ENCODE peak calls at places on chromosomes 12 and 14, in seven cellular contexts. T is mesendoderm, O is IMR-90, J is H9, W is neuronal stem cell, I is H1, F is trophoblast cell. Y is an unnamed sample.

GRCh38 chr12:7068240-7068993 is 7.9 kb downstream of the C1S start:
- DNase-seq in W (no peak), O (peak; percentile 24), J (no peak), T (no peak), F (no peak), I (no peak), Y (peak; percentile 50)

GRCh38 chr14:36167431-36167830 is 9.1 kb downstream of the PTCSC3 start:
- DNase-seq in W (no peak), I (no peak), F (no peak), J (no peak), O (no peak), T (peak; percentile 15), Y (no peak)

GRCh38 chr12:107344035-107344808 is 250.9 kb upstream of the CRY1 start:
- DNase-seq in T (peak; percentile 85), F (no peak), J (no peak), O (peak; percentile 81), W (no peak), I (no peak), Y (no peak)

GRCh38 chr14:58465425-58465824 is 37.9 kb downstream of the KIAA0586 start:
- DNase-seq in I (no peak), F (peak; percentile 2), O (peak; percentile 70), T (no peak), J (no peak), W (no peak), Y (peak; percentile 70)

GRCh38 chr12:49893753-49894752 is 9.6 kb downstream of the FAIM2 start:
- DNase-seq in F (no peak), J (no peak), W (no peak), O (peak; percentile 19), I (no peak), T (peak; percentile 74), Y (peak; percentile 42)

GRCh38 chr12:116525418-116526001 is 33.7 kb upstream of the MAP1LC3B2 start:
- DNase-seq in I (no peak), F (no peak), J (no peak), O (peak; percentile 92), T (peak; percentile 86), W (no peak), Y (peak; percentile 79)

GRCh38 chr14:76919811-76920571 is 93.8 kb downstream of the LRRC74A start:
- DNase-seq in I (no peak), W (no peak), T (peak; percentile 93), F (peak; percentile 19), O (peak; percentile 88), J (peak; percentile 70), Y (peak; percentile 97)

GRCh38 chr14:71533800-71534199 is 398.4 kb upstream of the RGS6 start:
- DNase-seq in T (no peak), O (no peak), I (no peak), J (no peak), W (no peak), F (no peak), Y (no peak)

GRCh38 chr12:26369588-26369987 is 174.2 kb downstream of the SSPN start:
- DNase-seq in F (peak; percentile 25), I (no peak), J (no peak), T (peak; percentile 58), O (peak; percentile 94), W (peak; percentile 6), Y (peak; percentile 88)

GRCh38 chr12:29208935-29209701 is 60.0 kb downstream of the FAR2 start:
- DNase-seq in J (no peak), T (no peak), I (no peak), F (no peak), W (no peak), O (no peak), Y (no peak)

GRCh38 chr12:91215940-91216454 is 33.4 kb upstream of the DCN start:
- DNase-seq in I (no peak), J (no peak), F (no peak), W (no peak), T (no peak), O (peak; percentile 95), Y (peak; percentile 48)

GRCh38 chr12:109735051-109735521 is 21.5 kb downstream of the FAM222A start:
- DNase-seq in J (peak; percentile 32), I (no peak), F (no peak), T (no peak), W (no peak), O (no peak), Y (no peak)

GRCh38 chr12:131833896-131834641 is 5.9 kb downstream of the MMP17 start:
- DNase-seq in I (no peak), J (no peak), T (peak; percentile 54), F (no peak), O (peak; percentile 37), W (no peak), Y (peak; percentile 33)

GRCh38 chr12:104458645-104459555 is 2.2 kb downstream of the CHST11 start:
- DNase-seq in O (no peak), I (no peak), T (peak; percentile 34), W (no peak), J (no peak), F (peak; percentile 63), Y (peak; percentile 45)

GRCh38 chr12:63010698-63011097 is 75.7 kb upstream of the PPM1H start:
- DNase-seq in T (no peak), F (no peak), W (no peak), J (no peak), O (no peak), I (no peak), Y (no peak)
- H3K18ac ChIP-seq in T (no peak overlapping the region), F (no peak overlapping the region), W (no peak overlapping the region), J (no peak overlapping the region), O (no peak overlapping the region), I (no peak overlapping the region), Y (no peak overlapping the region)

DNA sequence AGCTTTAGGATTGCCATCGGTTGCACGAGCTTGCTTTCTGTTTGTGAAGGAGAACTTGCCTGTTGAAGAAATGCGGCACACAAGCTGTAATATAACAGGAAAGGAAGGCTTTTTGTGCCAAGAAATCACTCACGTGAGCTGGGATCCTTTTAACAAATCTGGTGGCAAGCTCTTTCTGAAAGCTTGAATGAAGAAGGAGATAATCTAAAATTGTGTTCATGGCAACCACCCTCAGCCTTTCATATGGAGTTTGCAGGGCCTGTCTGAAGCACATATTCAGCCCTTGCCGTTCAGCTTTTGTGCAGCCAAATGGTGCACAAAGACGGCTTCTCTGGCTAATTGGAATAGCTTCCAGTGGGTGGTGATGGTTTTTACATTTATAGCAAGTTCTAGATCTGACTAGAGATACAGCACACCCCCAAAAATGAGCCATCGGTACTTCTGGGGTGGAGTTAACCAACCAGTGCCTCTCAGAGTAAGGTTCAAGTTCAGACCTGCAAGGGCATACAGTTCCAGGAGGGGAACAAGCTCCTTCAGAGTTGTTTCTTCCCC is 107.4 kb downstream of the AEBP2 start:
- DNase-seq in O (peak; percentile 54), I (no peak), T (no peak), W (no peak), F (no peak), J (no peak), Y (peak; percentile 22)
- H3K18ac ChIP-seq in O (peak overlapping the region; percentile 97), I (no peak overlapping the region), T (no peak overlapping the region), W (no peak overlapping the region), F (no peak overlapping the region), J (no peak overlapping the region), Y (peak overlapping the region; percentile 52)

DNA sequence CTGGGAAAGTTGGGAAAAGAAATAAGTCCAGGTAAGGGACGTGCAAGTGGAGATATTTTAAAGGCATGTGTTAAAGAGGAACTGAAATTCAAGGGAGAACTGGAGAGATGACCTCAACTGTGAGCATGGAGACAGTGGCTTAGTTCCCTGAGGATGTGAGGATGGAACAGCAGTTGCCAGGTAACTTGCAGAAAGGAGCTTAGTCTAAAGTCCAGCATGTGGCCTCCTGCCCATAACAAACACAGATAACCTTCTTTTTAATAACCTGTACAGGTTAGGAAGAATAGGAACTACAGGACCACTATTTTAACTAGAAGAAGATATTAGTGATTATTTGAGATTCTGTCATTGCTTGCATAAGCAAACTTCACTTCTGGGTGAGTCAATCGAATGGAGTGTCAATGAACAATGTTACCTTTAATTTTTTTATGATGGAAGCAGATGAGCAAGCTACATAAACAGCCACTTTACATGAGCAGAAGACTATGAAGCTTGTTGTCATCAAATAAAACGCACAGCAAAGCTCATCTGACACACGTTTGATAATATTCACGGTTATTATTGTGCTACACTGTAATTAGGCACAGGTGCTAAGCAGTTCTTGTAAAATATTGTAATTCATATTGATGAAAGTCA is 291.7 kb upstream of the DDHD1 start:
- DNase-seq in O (peak; percentile 13), W (no peak), J (no peak), T (no peak), I (no peak), F (no peak), Y (no peak)
- H3K18ac ChIP-seq in O (peak overlapping the region; percentile 53), W (no peak overlapping the region), J (no peak overlapping the region), T (no peak overlapping the region), I (no peak overlapping the region), F (no peak overlapping the region), Y (no peak overlapping the region)

DNA sequence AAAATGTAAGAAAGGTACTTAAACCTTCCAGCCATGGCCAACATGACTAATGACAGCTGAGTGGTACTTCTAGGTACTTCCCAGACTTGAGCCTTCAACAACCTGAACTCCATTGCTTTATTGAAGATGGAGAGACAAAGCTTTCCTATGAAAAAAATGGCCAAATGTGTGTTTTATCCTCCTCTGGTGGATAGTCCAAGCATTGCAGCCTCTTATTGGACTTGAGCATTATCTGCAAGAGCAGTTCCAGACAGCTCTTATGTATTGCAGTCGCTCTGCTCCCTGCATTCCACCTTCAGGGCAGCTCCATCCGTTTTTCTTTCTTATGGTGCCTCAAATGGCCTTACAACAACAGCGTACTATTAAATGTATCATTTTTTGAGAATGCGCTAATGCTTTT is 588.2 kb downstream of the NRXN3 start:
- DNase-seq in T (peak; percentile 67), W (peak; percentile 38), I (no peak), O (peak; percentile 17), F (peak; percentile 18), J (no peak), Y (peak; percentile 3)
- H3K18ac ChIP-seq in T (no peak overlapping the region), W (no peak overlapping the region), I (no peak overlapping the region), O (no peak overlapping the region), F (no peak overlapping the region), J (no peak overlapping the region), Y (no peak overlapping the region)

DNA sequence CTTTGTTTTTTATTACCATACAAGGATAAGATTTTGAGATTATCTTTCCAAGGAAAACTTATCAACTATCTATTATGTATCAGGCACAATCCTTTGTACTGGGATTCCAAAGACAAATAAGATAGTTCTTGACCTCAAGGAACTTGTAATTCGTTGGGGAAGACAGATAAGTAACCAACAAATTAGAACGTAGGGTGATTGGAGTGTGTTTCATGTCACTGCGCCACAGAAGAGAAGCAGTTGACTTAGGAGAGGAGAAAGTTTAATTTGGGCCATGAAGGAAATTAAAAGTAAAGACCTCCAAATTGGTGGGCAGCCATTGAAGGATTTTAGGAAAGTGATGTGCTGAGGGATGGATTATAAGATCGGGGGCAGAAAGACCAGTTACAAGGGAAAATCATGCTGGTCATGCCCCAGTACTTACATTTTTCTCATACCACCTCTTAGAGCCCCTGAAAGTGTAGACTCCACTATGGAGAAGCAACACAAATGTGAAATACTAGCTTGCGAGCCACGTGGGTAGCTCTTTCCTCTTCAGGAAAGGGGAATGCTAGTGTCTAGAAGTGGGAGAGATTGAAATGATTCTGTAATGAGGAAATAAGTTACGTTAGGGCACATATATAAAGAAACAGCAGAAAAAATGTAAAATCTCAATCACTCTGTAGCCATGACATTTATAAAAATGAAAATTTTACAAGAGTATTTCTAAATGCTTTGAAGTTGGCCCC is 148.7 kb downstream of the ETV6 start:
- DNase-seq in T (no peak), I (no peak), W (no peak), O (no peak), F (no peak), J (no peak), Y (no peak)
- H3K18ac ChIP-seq in T (no peak overlapping the region), I (no peak overlapping the region), W (no peak overlapping the region), O (peak overlapping the region; percentile 100), F (no peak overlapping the region), J (no peak overlapping the region), Y (peak overlapping the region; percentile 76)

DNA sequence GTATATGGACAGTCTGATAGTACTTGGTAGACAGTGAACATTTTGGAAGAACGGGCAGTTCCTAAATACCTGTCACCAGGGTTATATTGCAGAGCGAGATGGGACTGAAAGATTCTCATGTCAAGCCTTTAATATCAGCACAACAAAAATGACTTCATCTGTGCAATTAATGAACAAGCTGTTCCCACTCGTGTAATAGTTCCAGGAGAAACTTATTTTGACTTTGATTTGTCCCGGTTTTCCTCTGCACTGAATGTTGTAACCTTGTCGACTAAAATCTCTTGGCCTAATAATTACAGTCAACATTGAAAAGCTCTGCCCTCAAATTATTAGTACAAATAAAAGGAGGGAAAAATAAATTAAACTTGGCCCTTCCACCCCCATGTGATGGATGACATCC is 79.5 kb downstream of the WASHC3 start:
- DNase-seq in J (no peak), I (no peak), W (no peak), T (no peak), F (no peak), O (no peak), Y (no peak)
- H3K18ac ChIP-seq in J (no peak overlapping the region), I (no peak overlapping the region), W (no peak overlapping the region), T (no peak overlapping the region), F (no peak overlapping the region), O (no peak overlapping the region), Y (no peak overlapping the region)

Y was measured in mesenchymal stem cell.